ENCODE peak calls at places on chromosomes 11 and 22, in nine cellular contexts. N is uterus, U is pancreas, I is psoas muscle, E is Peyer's patch, Q is HepG2, G is tibial artery, C is body of pancreas, J is fibroblast of lung. O is an unnamed sample.

GRCh38 chr11:65468874-65469333 is 29.9 kb upstream of the MALAT1 start:
- DNase-seq in I (peak; percentile 58), J (peak; percentile 20), C (peak; percentile 95), Q (peak; percentile 76), U (peak; percentile 89), N (peak; percentile 65), E (peak; percentile 89), G (no peak), O (peak; percentile 82)

GRCh38 chr22:44023404-44024287 is 456 bp upstream of the PARVB start:
- DNase-seq in N (peak; percentile 27), U (peak; percentile 23), C (peak; percentile 50), Q (no peak), E (peak; percentile 60), G (peak; percentile 71), J (peak; percentile 40), I (peak; percentile 69), O (no peak)

GRCh38 chr11:44575962-44576361 is 10.5 kb downstream of the CD82 start:
- DNase-seq in J (no peak), C (no peak), N (no peak), U (no peak), E (peak; percentile 2), G (no peak), Q (no peak), I (no peak), O (no peak)

GRCh38 chr11:134480129-134480652 is 68.1 kb upstream of the B3GAT1 start:
- DNase-seq in N (no peak), I (no peak), J (no peak), E (no peak), U (no peak), G (no peak), C (no peak), Q (no peak), O (no peak)

GRCh38 chr22:22706253-22706940 is 62.0 kb downstream of the GGTLC2 start:
- DNase-seq in J (no peak), E (no peak), Q (no peak), C (no peak), U (no peak), N (no peak), G (no peak), I (no peak), O (no peak)

GRCh38 chr11:75337195-75337654 is 14.2 kb downstream of the ARRB1 start:
- DNase-seq in U (no peak), E (no peak), Q (no peak), G (peak; percentile 73), J (peak; percentile 42), C (no peak), I (peak; percentile 48), N (no peak), O (peak; percentile 67)

GRCh38 chr11:83545911-83546310 is 259.7 kb upstream of the CCDC90B start:
- DNase-seq in U (no peak), Q (no peak), N (no peak), E (no peak), G (no peak), I (no peak), J (no peak), C (peak; percentile 19), O (no peak)

GRCh38 chr11:8683115-8683807 is 669 bp downstream of the RPL27A start:
- DNase-seq in Q (no peak), E (no peak), N (no peak), J (no peak), C (no peak), I (peak; percentile 31), U (no peak), G (no peak), O (no peak)

GRCh38 chr22:38540731-38541130 is 29.3 kb downstream of the DMC1 start:
- DNase-seq in E (no peak), N (no peak), Q (no peak), I (no peak), J (no peak), U (no peak), G (no peak), C (no peak), O (no peak)

GRCh38 chr11:118364956-118365615 is 5.7 kb downstream of the UBE4A start:
- DNase-seq in J (no peak), C (no peak), G (no peak), Q (no peak), E (no peak), N (no peak), U (no peak), I (no peak), O (no peak)

GRCh38 chr11:47578524-47579460 is at the start of the genes KBTBD4 and NDUFS3:
- DNase-seq in C (peak; percentile 92), Q (peak; percentile 77), N (peak; percentile 88), U (peak; percentile 87), G (peak; percentile 91), J (peak; percentile 93), I (peak; percentile 87), E (peak; percentile 92), O (peak; percentile 94)

GRCh38 chr11:121041072-121041471 is 17.2 kb downstream of the TBCEL start:
- DNase-seq in I (no peak), G (no peak), E (no peak), U (no peak), C (no peak), Q (no peak), N (no peak), J (no peak), O (no peak)

GRCh38 chr11:122791836-122792235 is 46.5 kb upstream of the CRTAM start:
- DNase-seq in G (peak; percentile 73), J (peak; percentile 75), C (no peak), E (no peak), U (no peak), Q (no peak), I (no peak), N (no peak), O (no peak)

GRCh38 chr11:8068605-8069221 is 12.3 kb upstream of the TUB start:
- DNase-seq in E (no peak), N (peak; percentile 71), I (peak; percentile 70), U (peak; percentile 25), J (peak; percentile 92), G (peak; percentile 83), Q (peak; percentile 47), C (peak; percentile 53), O (peak; percentile 66)

GRCh38 chr11:6402561-6402981 is 12.3 kb downstream of the SMPD1 start:
- DNase-seq in E (no peak), I (no peak), Q (no peak), C (no peak), G (no peak), J (peak; percentile 27), N (no peak), U (no peak), O (peak; percentile 74)

GRCh38 chr11:18723991-18724390 is 2.0 kb downstream of the IGSF22 start:
- DNase-seq in N (no peak), E (no peak), Q (no peak), I (no peak), G (no peak), U (no peak), J (no peak), C (peak; percentile 49), O (no peak)

GRCh38 chr11:65431452-65432132 is 9.0 kb downstream of the NEAT1 start:
- DNase-seq in C (no peak), Q (no peak), J (peak; percentile 43), U (no peak), G (no peak), E (no peak), N (no peak), I (no peak), O (peak; percentile 64)

GRCh38 chr22:43155789-43156188 is 4.4 kb downstream of the TSPO start:
- DNase-seq in U (no peak), E (no peak), Q (no peak), C (no peak), I (no peak), J (no peak), N (no peak), G (no peak), O (no peak)

GRCh38 chr11:61332266-61332822 is 561 bp downstream of the DDB1 start:
- DNase-seq in G (no peak), I (no peak), U (no peak), Q (peak; percentile 52), C (no peak), N (no peak), J (peak; percentile 28), E (no peak), O (peak; percentile 13)
- H3K4me1 ChIP-seq in G (peaks cover 40% of the 10 kb centered on the region), I (peaks cover 27% of the 10 kb centered on the region), U (peaks cover 27% of the 10 kb centered on the region), Q (peaks cover 75% of the 10 kb centered on the region), C (peaks cover 55% of the 10 kb centered on the region), N (no peaks in the 10 kb centered on the region), J (peaks cover 15% of the 10 kb centered on the region), E (peaks cover 6% of the 10 kb centered on the region), O (peaks cover 7% of the 10 kb centered on the region)

GRCh38 chr11:126817523-126818450 is 182.8 kb downstream of the KIRREL3 start:
- DNase-seq in J (no peak), G (no peak), I (no peak), N (no peak), Q (no peak), E (no peak), U (no peak), C (no peak), O (no peak)

GRCh38 chr11:126821832-126822231 is 178.7 kb downstream of the KIRREL3 start:
- DNase-seq in I (no peak), G (no peak), C (no peak), U (no peak), N (no peak), Q (no peak), E (no peak), J (no peak), O (no peak)

GRCh38 chr11:126824035-126824607 is 176.4 kb downstream of the KIRREL3 start:
- DNase-seq in N (no peak), C (no peak), J (no peak), Q (no peak), E (no peak), U (no peak), I (no peak), G (no peak), O (no peak)

GRCh38 chr11:126823271-126823670 is 177.3 kb downstream of the KIRREL3 start:
- DNase-seq in G (no peak), N (no peak), E (no peak), C (no peak), I (no peak), J (no peak), U (no peak), Q (no peak), O (no peak)
- H3K27me3 ChIP-seq in G (peaks cover 4% of the 10 kb centered on the region), N (no peaks in the 10 kb centered on the region), E (no peaks in the 10 kb centered on the region), C (no peaks in the 10 kb centered on the region), I (peaks cover 6% of the 10 kb centered on the region), J (no peaks in the 10 kb centered on the region), U (no peaks in the 10 kb centered on the region), Q (no peaks in the 10 kb centered on the region), O (no peaks in the 10 kb centered on the region)

GRCh38 chr11:1521382-1522080 is 35.0 kb upstream of the MOB2 start:
- DNase-seq in G (no peak), Q (no peak), C (no peak), I (no peak), U (no peak), E (no peak), N (no peak), J (no peak), O (no peak)
- H3K27ac ChIP-seq in G (no peak overlapping the region), Q (no peak overlapping the region), C (no peak overlapping the region), I (no peak overlapping the region), U (no peak overlapping the region), E (no peak overlapping the region), N (no peak overlapping the region), J (no peak overlapping the region), O (no peak overlapping the region)

DNA sequence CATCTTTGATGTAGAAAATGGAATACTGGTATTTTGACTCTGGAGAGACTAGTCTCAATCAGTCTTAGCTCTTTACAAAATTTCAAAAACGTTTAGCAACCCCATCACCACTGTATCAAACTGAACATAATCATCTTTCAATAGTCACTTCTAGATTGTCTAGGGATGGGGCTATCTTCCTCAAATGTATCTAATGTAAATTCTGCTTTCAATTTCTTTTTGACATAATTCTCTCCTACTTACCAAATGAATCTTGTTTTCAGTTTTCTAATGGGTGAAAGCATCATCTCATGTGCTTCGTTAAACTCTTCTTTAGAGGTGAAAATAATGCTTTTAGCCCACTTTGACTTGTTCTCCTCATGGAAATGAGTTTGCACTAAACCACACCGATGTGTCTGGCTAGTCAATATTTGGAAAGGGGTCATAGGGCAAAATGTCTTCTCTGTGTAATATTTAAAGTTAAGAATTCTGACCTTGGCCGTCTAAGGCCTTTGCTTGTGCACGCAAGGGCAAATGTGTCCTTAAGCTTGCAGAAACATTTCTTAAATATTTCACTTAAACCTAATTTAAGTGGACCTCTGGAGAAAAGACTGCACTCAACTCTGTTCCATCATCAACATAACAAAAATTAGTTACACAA is 5.2 kb downstream of the SIK3 start:
- DNase-seq in G (no peak), E (no peak), U (no peak), J (no peak), N (no peak), Q (no peak), C (no peak), I (no peak), O (no peak)
- H3K4me1 ChIP-seq in G (peaks cover 51% of the 10 kb centered on the region), E (no peaks in the 10 kb centered on the region), U (peaks cover 16% of the 10 kb centered on the region), J (peaks cover 11% of the 10 kb centered on the region), N (no peaks in the 10 kb centered on the region), Q (peaks cover 61% of the 10 kb centered on the region), C (peaks cover 64% of the 10 kb centered on the region), I (peaks cover 48% of the 10 kb centered on the region), O (peaks cover 22% of the 10 kb centered on the region)